ENCODE peak calls at places on chromosomes 11 and 22, in nine cellular contexts. S, H, F, Y, L, O, U, X and M are unnamed samples. For H3K27me3, the result is how much of the 10 kb centered on the place peaks cover.

GRCh38 chr11:48037709-48038468 is 57.5 kb downstream of the PTPRJ start:
- DNase-seq in S (no peak), H (no peak), F (no peak), Y (no peak), L (no peak), O (peak), U (no peak), X (no peak), M (no peak)

GRCh38 chr11:134640971-134641968 is 229.2 kb upstream of the B3GAT1 start:
- DNase-seq in S (no peak), H (no peak), F (peak), Y (no peak), L (no peak), O (no peak), U (no peak), X (no peak), M (no peak)

GRCh38 chr11:76653674-76654309 is 16.8 kb downstream of the LRRC32 start:
- DNase-seq in S (no peak), H (peak), F (peak), Y (no peak), L (no peak), O (peak), U (no peak), X (no peak), M (no peak)

GRCh38 chr11:132036751-132037466 is 666.5 kb downstream of the NTM start:
- DNase-seq in S (no peak), H (no peak), F (no peak), Y (no peak), L (no peak), O (peak), U (no peak), X (no peak), M (no peak)

GRCh38 chr11:128474036-128474874 is 113.1 kb downstream of the ETS1 start:
- DNase-seq in S (no peak), H (no peak), F (no peak), Y (peak), L (no peak), O (no peak), U (no peak), X (no peak), M (no peak)

GRCh38 chr22:41935015-41935908 is 8.7 kb upstream of the TNFRSF13C start:
- DNase-seq in S (no peak), H (peak), F (no peak), Y (no peak), L (no peak), O (no peak), U (no peak), X (no peak), M (peak)

GRCh38 chr11:116257092-116257491 is 515.7 kb downstream of the BUD13 start:
- DNase-seq in S (no peak), H (no peak), F (no peak), Y (no peak), L (no peak), O (no peak), U (peak), X (no peak), M (no peak)

GRCh38 chr22:39656495-39657490 is 86.2 kb downstream of the CACNA1I start:
- DNase-seq in S (no peak), H (no peak), F (no peak), Y (peak), L (no peak), O (no peak), U (peak), X (no peak), M (no peak)

GRCh38 chr11:3123761-3124733 is 41.1 kb downstream of the OSBPL5 start:
- DNase-seq in S (peak), H (peak), F (peak), Y (no peak), L (no peak), O (peak), U (peak), X (peak), M (no peak)

GRCh38 chr11:31812392-31813241 is 1.5 kb upstream of the PAX6 start:
- DNase-seq in S (no peak), H (no peak), F (no peak), Y (no peak), L (peak), O (no peak), U (no peak), X (no peak), M (no peak)
- H3K4me3 ChIP-seq in S (peak), H (peak), F (peak), Y (no peak), L (peak), O (peak), U (peak), X (peak), M (peak)

GRCh38 chr22:50731811-50732624 is 6.0 kb upstream of the ACR start:
- DNase-seq in S (no peak), H (peak), F (peak), Y (peak), L (peak), O (peak), U (peak), X (peak), M (peak)
- H3K27me3 ChIP-seq in S (under half), H (half or more), F (under half), Y (under half), L (under half), O (under half), U (under half), X (under half), M (under half)

GRCh38 chr11:111454561-111455192 is 57.5 kb downstream of the BTG4 start:
- DNase-seq in S (peak), H (no peak), F (no peak), Y (peak), L (peak), O (peak), U (peak), X (no peak), M (no peak)
- TF ChIP-seq CTCF in S (no peak), H (peak), F (no peak), Y (peak), L (peak), O (peak), U (peak), X (peak), M (peak)

GRCh38 chr11:61829806-61830205 is 1.7 kb downstream of the FADS2 start:
- DNase-seq in S (no peak), H (no peak), F (no peak), Y (no peak), L (no peak), O (no peak), U (no peak), X (no peak), M (no peak)

GRCh38 chr11:61826930-61827572 is 1.0 kb upstream of the FADS2 start:
- DNase-seq in S (no peak), H (no peak), F (no peak), Y (peak), L (no peak), O (no peak), U (no peak), X (peak), M (no peak)

GRCh38 chr11:61827573-61828378 is at the start of gene FADS2:
- DNase-seq in S (peak), H (peak), F (peak), Y (peak), L (no peak), O (peak), U (peak), X (peak), M (peak)

GRCh38 chr11:61828629-61829407 is 718 bp downstream of the FADS2 start:
- DNase-seq in S (no peak), H (peak), F (peak), Y (peak), L (no peak), O (no peak), U (peak), X (peak), M (peak)

GRCh38 chr11:61828379-61828628 is 204 bp downstream of the FADS2 start:
- DNase-seq in S (no peak), H (no peak), F (no peak), Y (no peak), L (no peak), O (no peak), U (no peak), X (no peak), M (no peak)
- H3K4me3 ChIP-seq in S (peak), H (peak), F (peak), Y (peak), L (peak), O (peak), U (peak), X (peak), M (peak)

GRCh38 chr22:19767427-19768380 is 7.1 kb downstream of the TBX1 start:
- DNase-seq in S (no peak), H (peak), F (no peak), Y (no peak), L (no peak), O (no peak), U (no peak), X (no peak), M (no peak)
- H3K27me3 ChIP-seq in S (under half), H (half or more), F (under half), Y (under half), L (half or more), O (half or more), U (half or more), X (half or more), M (under half)